ENCODE peak calls at places on chromosome 1, in eight cellular contexts. X, P, Q, L, G, R, T and K are unnamed samples.

GRCh38 chr1:172916126-172916525 is 134.6 kb downstream of the TNFSF18 start:
- DNase-seq in R (no peak), T (no peak), Q (no peak), P (no peak), X (no peak), L (no peak), G (no peak), K (no peak)

GRCh38 chr1:225561675-225562074 is 91.2 kb downstream of the ENAH start:
- DNase-seq in P (no peak), T (no peak), R (no peak), X (no peak), Q (no peak), G (no peak), L (no peak), K (no peak)

GRCh38 chr1:4613606-4614370 is 40.6 kb upstream of the AJAP1 start:
- DNase-seq in L (no peak), X (no peak), Q (no peak), R (no peak), G (no peak), T (no peak), P (no peak), K (no peak)

GRCh38 chr1:235708390-235708962 is 58.9 kb upstream of the GNG4 start:
- DNase-seq in L (no peak), Q (no peak), X (no peak), T (no peak), G (peak; percentile 1), R (no peak), P (no peak), K (no peak)

GRCh38 chr1:37752583-37753471 is 12.1 kb downstream of the EPHA10 start:
- DNase-seq in R (no peak), T (no peak), X (peak; percentile 40), P (no peak), Q (no peak), G (peak; percentile 61), L (no peak), K (peak; percentile 8)

GRCh38 chr1:161166669-161167548 is 683 bp downstream of the PPOX start:
- DNase-seq in Q (no peak), R (no peak), T (no peak), P (no peak), G (peak; percentile 33), X (no peak), L (peak; percentile 23), K (no peak)

GRCh38 chr1:147812799-147813198 is 52.4 kb upstream of the GJA5 start:
- DNase-seq in R (no peak), G (no peak), L (no peak), T (no peak), P (no peak), Q (no peak), X (no peak), K (no peak)

GRCh38 chr1:22827666-22828065 is 117.0 kb downstream of the EPHB2 start:
- DNase-seq in L (no peak), Q (no peak), R (no peak), P (no peak), T (no peak), X (no peak), G (no peak), K (no peak)

GRCh38 chr1:56719171-56719570 is 74.1 kb downstream of the PRKAA2 start:
- DNase-seq in L (no peak), X (no peak), P (no peak), Q (no peak), R (no peak), T (no peak), G (no peak), K (peak; percentile 35)

GRCh38 chr1:46772571-46772970 is 26.3 kb upstream of the CYP4B1 start:
- DNase-seq in R (no peak), P (no peak), G (no peak), T (no peak), X (no peak), Q (no peak), L (no peak), K (no peak)

GRCh38 chr1:24969616-24970398 is 39.7 kb upstream of the RUNX3 start:
- DNase-seq in G (no peak), T (no peak), L (no peak), R (peak; percentile 59), Q (no peak), P (no peak), X (no peak), K (no peak)

GRCh38 chr1:119862276-119862675 is 34.0 kb downstream of the ADAM30 start:
- DNase-seq in T (no peak), G (no peak), Q (no peak), P (no peak), R (no peak), X (no peak), L (no peak), K (no peak)

GRCh38 chr1:230568008-230568407 is 74.3 kb upstream of the COG2 start:
- DNase-seq in G (no peak), T (no peak), P (no peak), R (no peak), Q (no peak), X (no peak), L (no peak), K (peak; percentile 35)

GRCh38 chr1:25204797-25205441 is 27.4 kb downstream of the SYF2 start:
- DNase-seq in T (peak; percentile 7), G (peak; percentile 61), Q (no peak), L (peak; percentile 15), R (peak; percentile 15), X (peak; percentile 64), P (no peak), K (peak; percentile 39)

GRCh38 chr1:147640553-147641165 is 29.7 kb downstream of the ACP6 start:
- DNase-seq in Q (peak; percentile 65), G (peak; percentile 45), T (no peak), L (peak; percentile 66), X (peak; percentile 70), R (peak; percentile 80), P (peak; percentile 65), K (peak; percentile 72)

GRCh38 chr1:81836007-81836626 is 35.4 kb downstream of the ADGRL2 start:
- DNase-seq in P (no peak), T (no peak), Q (no peak), L (no peak), G (no peak), X (no peak), R (no peak), K (no peak)